ENCODE peak calls at places on chromosome 18, in four cellular contexts. Z, I, G and A are unnamed samples.

GRCh38 chr18:35088931-35089330 is 47.7 kb downstream of the MAPRE2 start:
- DNase-seq in Z (no peak), I (no peak), G (no peak), A (no peak)

GRCh38 chr18:29436459-29436858 is 1259.5 kb upstream of the CDH2 start:
- DNase-seq in Z (no peak), I (no peak), G (no peak), A (no peak)

GRCh38 chr18:24231773-24232735 is 93.2 kb downstream of the CABYR start:
- DNase-seq in Z (no peak), I (no peak), G (no peak), A (no peak)

GRCh38 chr18:76974345-76974744 is 152.0 kb downstream of the ZNF236 start:
- DNase-seq in Z (no peak), I (no peak), G (no peak), A (no peak)

GRCh38 chr18:45940724-45941123 is 26.4 kb downstream of the EPG5 start:
- DNase-seq in Z (no peak), I (no peak), G (no peak), A (no peak)

GRCh38 chr18:38909972-38910371 is 1344.4 kb upstream of the CELF4 start:
- DNase-seq in Z (no peak), I (no peak), G (no peak), A (no peak)

GRCh38 chr18:26555804-26556553 is 7.6 kb upstream of the KCTD1 start:
- DNase-seq in Z (no peak), I (no peak), G (no peak), A (no peak)

GRCh38 chr18:47986724-47987455 is 56.4 kb upstream of the SMAD2 start:
- DNase-seq in Z (no peak), I (no peak), G (no peak), A (no peak)

GRCh38 chr18:8458546-8459215 is 150.6 kb upstream of the RAB12 start:
- DNase-seq in Z (no peak), I (no peak), G (no peak), A (no peak)

GRCh38 chr18:22539045-22539444 is 121.3 kb upstream of the CTAGE1 start:
- DNase-seq in Z (no peak), I (no peak), G (no peak), A (no peak)

GRCh38 chr18:62938006-62938405 is 222.7 kb downstream of the PHLPP1 start:
- DNase-seq in Z (no peak), I (no peak), G (no peak), A (no peak)

GRCh38 chr18:59927246-59927825 is 27.5 kb downstream of the PMAIP1 start:
- DNase-seq in Z (no peak), I (no peak), G (no peak), A (no peak)

GRCh38 chr18:48539406-48540328 is 836 bp downstream of the CTIF start:
- DNase-seq in Z (peak), I (peak), G (peak), A (peak)

GRCh38 chr18:22737054-22737453 is 196.1 kb upstream of the RBBP8 start:
- DNase-seq in Z (no peak), I (no peak), G (no peak), A (no peak)

GRCh38 chr18:34710430-34711386 is 610 bp downstream of the DTNA start:
- DNase-seq in Z (no peak), I (no peak), G (no peak), A (no peak)